ENCODE peak calls at places on chromosomes 4 and X, in five cellular contexts. E is neuronal stem cell, Z is foreskin keratinocyte, M is GM23248, Q is Peyer's patch. F is an unnamed sample. For H3K4me1, the result is how much of the 10 kb centered on the place peaks cover.

GRCh38 chrX:52585892-52586291 is 68.8 kb downstream of the SSX7 start:
- DNase-seq in E (no peak), Z (no peak), M (no peak), Q (no peak), F (no peak)

GRCh38 chrX:24020280-24020876 is 6.6 kb downstream of the KLHL15 start:
- DNase-seq in E (no peak), Z (no peak), M (peak), Q (no peak), F (no peak)

GRCh38 chrX:44828008-44828605 is 15.7 kb upstream of the DUSP21 start:
- DNase-seq in E (no peak), Z (peak), M (peak), Q (peak), F (no peak)

GRCh38 chrX:25020391-25021131 is 4.8 kb upstream of the ARX start:
- DNase-seq in E (no peak), Z (no peak), M (no peak), Q (no peak), F (peak)

GRCh38 chr4:138751290-138751689 is 264.3 kb upstream of the NOCT start:
- DNase-seq in E (no peak), Z (peak), M (peak), Q (no peak), F (no peak)

GRCh38 chrX:17511556-17511955 is 136.6 kb downstream of the NHS start:
- DNase-seq in E (no peak), Z (no peak), M (peak), Q (no peak), F (no peak)

GRCh38 chr4:110869862-110870577 is 247.1 kb upstream of the PITX2 start:
- DNase-seq in E (no peak), Z (no peak), M (peak), Q (no peak), F (no peak)

GRCh38 chr4:5054532-5054931 is 3.3 kb downstream of the STK32B start:
- DNase-seq in E (no peak), Z (no peak), M (no peak), Q (no peak), F (no peak)

GRCh38 chr4:41882622-41883347 is 52.4 kb upstream of the TMEM33 start:
- DNase-seq in E (no peak), Z (peak), M (peak), Q (peak), F (peak)

GRCh38 chrX:56232221-56233082 is at the start of gene KLF8:
- DNase-seq in E (no peak), Z (peak), M (peak), Q (peak), F (peak)

GRCh38 chrX:49204017-49204416 is 4.0 kb upstream of the SYP start:
- DNase-seq in E (no peak), Z (no peak), M (no peak), Q (no peak), F (no peak)

GRCh38 chrX:136195247-136195646 is 47.9 kb downstream of the FHL1 start:
- DNase-seq in E (no peak), Z (no peak), M (no peak), Q (no peak), F (no peak)

GRCh38 chr4:121764702-121765367 is at the start of gene SMIM43:
- DNase-seq in E (peak), Z (peak), M (peak), Q (no peak), F (peak)

GRCh38 chr4:57020467-57021101 is 41.9 kb downstream of the POLR2B start:
- DNase-seq in E (no peak), Z (peak), M (peak), Q (no peak), F (no peak)

GRCh38 chr4:158327525-158327924 is 117.2 kb downstream of the TMEM144 start:
- DNase-seq in E (peak), Z (no peak), M (no peak), Q (peak), F (peak)

GRCh38 chr4:136186650-136187049 is 1345.6 kb downstream of the PCDH18 start:
- DNase-seq in E (no peak), Z (no peak), M (no peak), Q (no peak), F (no peak)

GRCh38 chrX:57595381-57595811 is 3.6 kb downstream of the ZXDB start:
- DNase-seq in E (no peak), Z (peak), M (peak), Q (no peak), F (no peak)
- H3K4me1 ChIP-seq in E (under half), Z (under half), M (under half), Q (under half), F (under half)

GRCh38 chr4:114277690-114278089 is 298.2 kb upstream of the ARSJ start:
- DNase-seq in E (no peak), Z (peak), M (peak), Q (no peak), F (no peak)
- H3K4me1 ChIP-seq in E (under half), Z (under half), M (half or more), Q (under half), F (under half)

GRCh38 chr4:1212546-1213335 is 36.2 kb downstream of the CTBP1 start:
- DNase-seq in E (no peak), Z (no peak), M (no peak), Q (no peak), F (no peak)
- H3K4me1 ChIP-seq in E (under half), Z (under half), M (under half), Q (under half), F (under half)

DNA sequence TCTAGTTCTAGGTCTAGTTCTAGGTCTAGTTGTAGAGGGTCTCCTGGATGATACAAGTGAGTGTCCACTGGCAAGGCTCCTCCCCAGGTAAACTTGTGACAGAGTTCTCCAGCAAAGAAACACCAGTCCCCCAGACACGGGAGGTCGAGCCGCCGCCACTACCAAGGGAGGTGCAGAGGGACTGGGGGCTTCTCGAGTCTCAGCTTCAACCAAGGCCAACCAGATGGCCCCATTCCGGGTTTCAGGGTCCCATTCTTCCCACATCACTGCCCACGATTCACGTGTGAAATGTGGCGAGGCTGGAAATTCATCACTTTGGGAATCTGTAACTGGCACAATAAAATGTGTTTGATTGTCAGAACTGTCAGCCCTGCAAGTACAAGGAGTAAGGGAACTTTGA is 37.5 kb downstream of the TKTL1 start:
- DNase-seq in E (no peak), Z (no peak), M (no peak), Q (no peak), F (no peak)
- H3K4me1 ChIP-seq in E (under half), Z (under half), M (under half), Q (under half), F (under half)

GRCh38 chr4:2744576-2745270 is 11.4 kb downstream of the TNIP2 start:
- DNase-seq in E (no peak), Z (no peak), M (no peak), Q (no peak), F (no peak)

GRCh38 chr4:2743518-2744445 is 12.4 kb downstream of the TNIP2 start:
- DNase-seq in E (no peak), Z (peak), M (no peak), Q (no peak), F (no peak)

GRCh38 chr4:2742823-2743517 is 13.2 kb downstream of the TNIP2 start:
- DNase-seq in E (no peak), Z (no peak), M (no peak), Q (no peak), F (no peak)

GRCh38 chr4:2741626-2742025 is 14.5 kb downstream of the TNIP2 start:
- DNase-seq in E (no peak), Z (no peak), M (peak), Q (no peak), F (no peak)

DNA sequence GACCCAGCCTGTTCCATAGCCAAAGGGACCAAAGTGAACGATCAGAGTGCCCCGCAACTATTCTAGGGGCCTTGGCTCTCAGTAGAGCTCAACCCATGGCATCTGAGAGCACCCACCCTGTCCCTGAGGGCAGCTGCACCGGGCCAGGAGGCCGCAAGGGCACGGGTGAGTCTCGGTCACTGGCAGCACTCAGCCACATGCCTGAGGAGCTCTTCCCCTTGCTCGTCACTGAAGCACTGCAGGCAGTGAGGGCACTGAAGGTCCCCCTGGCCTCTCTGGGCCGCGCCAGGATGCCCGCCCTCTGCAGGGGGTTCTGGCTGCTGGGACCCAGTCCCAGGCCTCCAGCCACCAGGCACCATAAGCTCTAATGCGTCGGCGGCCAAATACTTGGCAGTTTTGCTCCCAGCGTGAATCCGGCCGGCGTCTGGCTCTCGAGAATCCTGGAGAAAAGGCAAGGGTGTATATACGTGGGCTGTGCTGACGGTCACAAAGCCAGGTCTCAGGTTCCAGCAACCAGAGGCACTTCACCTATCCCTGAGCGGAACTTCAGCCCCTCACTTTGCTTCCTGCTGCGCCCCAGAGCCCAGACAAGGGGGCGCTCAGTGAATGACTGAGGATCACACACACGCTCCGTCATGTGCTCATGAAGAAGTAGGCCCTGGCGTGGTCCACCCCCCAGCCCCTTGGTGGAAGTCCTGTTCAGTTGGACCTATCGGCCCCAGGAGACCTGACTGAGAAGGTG is 13.9 kb downstream of the TNIP2 start:
- DNase-seq in E (no peak), Z (no peak), M (no peak), Q (no peak), F (no peak)
- H3K4me1 ChIP-seq in E (under half), Z (under half), M (under half), Q (under half), F (under half)

GRCh38 chr4:26815199-26815598 is 45.4 kb upstream of the STIM2 start:
- DNase-seq in E (no peak), Z (no peak), M (no peak), Q (no peak), F (no peak)
- H3K4me1 ChIP-seq in E (under half), Z (under half), M (under half), Q (under half), F (under half)

GRCh38 chrX:130094712-130095111 is 15.6 kb downstream of the ELF4 start:
- DNase-seq in E (no peak), Z (no peak), M (no peak), Q (no peak), F (no peak)

GRCh38 chrX:130098202-130098552 is 12.1 kb downstream of the ELF4 start:
- DNase-seq in E (no peak), Z (no peak), M (no peak), Q (no peak), F (no peak)

GRCh38 chrX:130093271-130093670 is 17.0 kb downstream of the ELF4 start:
- DNase-seq in E (no peak), Z (no peak), M (no peak), Q (no peak), F (no peak)

GRCh38 chrX:130097507-130098201 is 12.6 kb downstream of the ELF4 start:
- DNase-seq in E (no peak), Z (no peak), M (no peak), Q (peak), F (no peak)

GRCh38 chrX:130095249-130095648 is 15.0 kb downstream of the ELF4 start:
- DNase-seq in E (no peak), Z (no peak), M (no peak), Q (no peak), F (no peak)
- H3K4me1 ChIP-seq in E (under half), Z (under half), M (under half), Q (under half), F (under half)

DNA sequence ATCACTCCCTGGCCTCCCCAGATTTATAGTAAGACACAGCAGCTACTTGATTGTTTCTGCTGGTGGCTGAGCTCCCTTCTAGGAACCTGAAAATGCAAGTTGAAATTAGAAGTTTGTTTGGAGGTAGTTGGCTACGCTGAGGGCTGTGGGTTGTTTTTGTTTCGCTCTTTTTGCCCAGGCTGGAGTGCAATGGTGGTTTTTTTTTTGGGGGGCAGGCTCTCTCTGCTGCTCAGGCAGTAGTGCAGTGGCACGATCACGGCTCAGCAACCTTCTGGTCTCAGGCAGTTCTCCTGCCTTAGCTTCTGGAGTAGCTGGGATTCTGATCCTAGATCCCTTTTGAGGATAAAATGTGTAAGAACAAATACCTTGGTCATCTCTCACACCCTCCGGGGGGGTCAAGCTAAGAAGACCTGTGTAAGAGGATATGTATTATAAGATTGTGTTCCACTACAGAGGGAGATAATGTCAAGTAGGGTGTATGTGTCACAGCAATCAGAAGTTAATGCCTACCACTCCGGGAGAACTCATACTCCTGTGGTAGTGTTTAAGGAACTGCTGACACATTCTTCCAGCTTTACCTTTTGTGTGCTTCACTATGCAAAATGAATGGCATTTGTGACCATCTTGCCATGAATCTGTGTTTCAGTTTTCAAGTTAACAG is 9.7 kb downstream of the JADE1 start:
- DNase-seq in E (no peak), Z (no peak), M (no peak), Q (no peak), F (no peak)
- H3K4me1 ChIP-seq in E (under half), Z (under half), M (under half), Q (under half), F (under half)

GRCh38 chr4:88012652-88013051 is 5.2 kb downstream of the PKD2 start:
- DNase-seq in E (no peak), Z (no peak), M (no peak), Q (no peak), F (no peak)
- H3K4me1 ChIP-seq in E (under half), Z (under half), M (under half), Q (under half), F (under half)

DNA sequence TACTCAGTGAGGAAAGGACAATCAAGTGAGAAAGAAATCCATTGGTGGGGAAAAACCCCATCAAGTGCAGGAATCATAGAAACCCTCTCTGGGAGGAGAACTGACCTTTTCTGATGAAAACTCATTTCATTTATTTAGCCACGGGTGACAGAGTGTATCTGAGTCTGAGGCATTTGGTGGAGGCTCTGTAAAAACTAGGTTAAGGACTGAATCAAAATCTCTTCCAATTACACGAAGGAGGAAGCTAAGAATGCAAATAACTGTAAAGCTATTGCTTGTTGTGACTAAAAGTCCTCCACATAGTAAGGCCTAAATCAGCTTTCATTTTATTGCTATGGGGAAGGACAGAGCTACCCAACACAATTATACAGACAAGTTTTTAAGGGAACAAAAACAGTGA is 240.6 kb upstream of the PGRMC2 start:
- DNase-seq in E (no peak), Z (peak), M (peak), Q (no peak), F (no peak)
- H3K4me1 ChIP-seq in E (under half), Z (under half), M (half or more), Q (under half), F (under half)

F was measured in endodermal cell.